ENCODE peak calls at places on chromosomes 5 and 9, in seven cellular contexts. J, Y, F, L, O, S and V are unnamed samples.
A peak's percentile ranks its signal among the peaks of the same experiment; 100 is the strongest.

GRCh38 chr5:53041071-53041692 is 52.0 kb downstream of the ITGA2 start:
- DNase-seq in J (no peak), Y (no peak), F (no peak), L (no peak), O (no peak), S (no peak), V (no peak)

GRCh38 chr9:89225587-89225986 is 47.0 kb upstream of the SHC3 start:
- DNase-seq in J (no peak), Y (no peak), F (no peak), L (peak; percentile 9), O (no peak), S (no peak), V (no peak)

GRCh38 chr5:59351076-59351794 is 542.3 kb downstream of the PDE4D start:
- DNase-seq in J (no peak), Y (peak; percentile 21), F (no peak), L (peak; percentile 34), O (no peak), S (peak; percentile 9), V (no peak)

GRCh38 chr5:91140657-91141056 is 242.5 kb downstream of the ARRDC3 start:
- DNase-seq in J (no peak), Y (no peak), F (no peak), L (no peak), O (no peak), S (no peak), V (no peak)

GRCh38 chr9:126564128-126564527 is 49.6 kb upstream of the LMX1B start:
- DNase-seq in J (no peak), Y (no peak), F (no peak), L (peak; percentile 73), O (no peak), S (no peak), V (no peak)

GRCh38 chr5:117803533-117803932 is 1184.8 kb downstream of the DTWD2 start:
- DNase-seq in J (no peak), Y (peak; percentile 23), F (no peak), L (no peak), O (no peak), S (no peak), V (no peak)

GRCh38 chr9:4334439-4334838 is 34.6 kb upstream of the GLIS3 start:
- DNase-seq in J (no peak), Y (no peak), F (no peak), L (peak; percentile 83), O (no peak), S (no peak), V (peak; percentile 14)

GRCh38 chr5:1643651-1644392 is 120.1 kb upstream of the LPCAT1 start:
- DNase-seq in J (no peak), Y (peak; percentile 22), F (no peak), L (no peak), O (no peak), S (no peak), V (peak; percentile 28)

GRCh38 chr5:170534941-170535340 is 31.1 kb downstream of the KCNIP1 start:
- DNase-seq in J (no peak), Y (no peak), F (no peak), L (no peak), O (no peak), S (no peak), V (no peak)

GRCh38 chr5:65482280-65482726 is 583 bp upstream of the ADAMTS6 start:
- DNase-seq in J (no peak), Y (peak; percentile 48), F (no peak), L (peak; percentile 56), O (no peak), S (peak; percentile 49), V (no peak)

GRCh38 chr9:36603006-36603405 is 30.3 kb downstream of the MELK start:
- DNase-seq in J (no peak), Y (peak; percentile 20), F (no peak), L (no peak), O (no peak), S (peak; percentile 36), V (no peak)

GRCh38 chr9:75170898-75171360 is 82.6 kb downstream of the OSTF1 start:
- DNase-seq in J (no peak), Y (no peak), F (no peak), L (no peak), O (no peak), S (no peak), V (no peak)

GRCh38 chr9:121771851-121772599 is 120.6 kb downstream of the DAB2IP start:
- DNase-seq in J (peak; percentile 46), Y (no peak), F (no peak), L (no peak), O (no peak), S (no peak), V (no peak)

GRCh38 chr9:88498880-88499279 is 36.1 kb upstream of the NXNL2 start:
- DNase-seq in J (no peak), Y (no peak), F (no peak), L (no peak), O (no peak), S (no peak), V (no peak)

GRCh38 chr9:7371032-7371431 is 428.5 kb downstream of the DMAC1 start:
- DNase-seq in J (no peak), Y (no peak), F (no peak), L (no peak), O (no peak), S (no peak), V (no peak)

GRCh38 chr5:757346-757930 is 27.1 kb downstream of the ZDHHC11B start:
- DNase-seq in J (no peak), Y (no peak), F (no peak), L (peak; percentile 7), O (peak; percentile 74), S (no peak), V (no peak)

GRCh38 chr5:9712506-9713285 is 82.5 kb upstream of the TAS2R1 start:
- DNase-seq in J (no peak), Y (peak; percentile 89), F (no peak), L (no peak), O (no peak), S (no peak), V (no peak)

GRCh38 chr9:98692392-98692791 is 16.3 kb downstream of the GABBR2 start:
- DNase-seq in J (no peak), Y (no peak), F (no peak), L (no peak), O (no peak), S (no peak), V (no peak)

GRCh38 chr9:95989304-95989703 is 113.8 kb downstream of the ERCC6L2 start:
- DNase-seq in J (no peak), Y (peak; percentile 28), F (no peak), L (no peak), O (no peak), S (peak; percentile 49), V (no peak)

GRCh38 chr5:112434650-112435049 is 15.6 kb upstream of the EPB41L4A start:
- DNase-seq in J (no peak), Y (no peak), F (no peak), L (no peak), O (no peak), S (no peak), V (no peak)

GRCh38 chr5:108730617-108731340 is 16.9 kb upstream of the FER start:
- DNase-seq in J (no peak), Y (no peak), F (no peak), L (no peak), O (no peak), S (no peak), V (no peak)

GRCh38 chr9:20271107-20271506 is 351.2 kb downstream of the MLLT3 start:
- DNase-seq in J (no peak), Y (peak; percentile 50), F (no peak), L (peak; percentile 90), O (no peak), S (no peak), V (no peak)

GRCh38 chr5:93606384-93606752 is 23.3 kb downstream of the NR2F1 start:
- DNase-seq in J (no peak), Y (no peak), F (no peak), L (no peak), O (no peak), S (no peak), V (no peak)

GRCh38 chr9:91967259-91967658 is 17.2 kb upstream of the ROR2 start:
- DNase-seq in J (no peak), Y (no peak), F (no peak), L (no peak), O (no peak), S (no peak), V (no peak)

GRCh38 chr9:137390553-137391410 is 32.2 kb downstream of the EXD3 start:
- DNase-seq in J (no peak), Y (peak; percentile 12), F (no peak), L (peak; percentile 61), O (no peak), S (no peak), V (peak; percentile 35)

GRCh38 chr9:133054966-133055365 is 6.8 kb upstream of the CEL start:
- DNase-seq in J (no peak), Y (peak; percentile 95), F (no peak), L (no peak), O (no peak), S (no peak), V (peak; percentile 53)

GRCh38 chr9:109108318-109108717 is 11.4 kb downstream of the TMEM245 start:
- DNase-seq in J (no peak), Y (no peak), F (no peak), L (no peak), O (no peak), S (no peak), V (no peak)

GRCh38 chr9:129411501-129412175 is 209.3 kb downstream of the C9orf50 start:
- DNase-seq in J (no peak), Y (no peak), F (no peak), L (no peak), O (no peak), S (no peak), V (no peak)

GRCh38 chr5:118862596-118862995 is 125.8 kb downstream of the DTWD2 start:
- DNase-seq in J (no peak), Y (peak; percentile 14), F (no peak), L (no peak), O (no peak), S (peak; percentile 14), V (no peak)

GRCh38 chr5:6601271-6601670 is 31.6 kb downstream of the NSUN2 start:
- DNase-seq in J (no peak), Y (no peak), F (no peak), L (no peak), O (no peak), S (no peak), V (no peak)

GRCh38 chr9:14179449-14179848 is 134.5 kb downstream of the NFIB start:
- DNase-seq in J (no peak), Y (no peak), F (no peak), L (no peak), O (no peak), S (no peak), V (no peak)

GRCh38 chr9:112020680-112021596 is 124.3 kb downstream of the UGCG start:
- DNase-seq in J (no peak), Y (peak; percentile 66), F (no peak), L (no peak), O (no peak), S (no peak), V (no peak)